ENCODE peak calls at places on chromosomes 13 and 19, in six cellular contexts. One of them, this sample, is unnamed.

GRCh38 chr13:97194473-97194872 is 27.7 kb upstream of the MBNL2 start:
- DNase-seq in stimulated activated CD8-positive, alpha-beta memory T cell treated with anti-CD3 and anti-CD28 coated beads, Interleukin-15, amount 100 ng/mL, for 1 hour: no peak
- DNase-seq in body of pancreas: no peak
- DNase-seq in stomach: no peak
- DNase-seq in B cell: no peak
- DNase-seq in stimulated activated CD4-positive, alpha-beta T cell treated with anti-CD3 and anti-CD28 coated beads, Interleukin-2, amount 100 ng/mL, for 48 hours: no peak
- DNase-seq in this sample: peak; percentile 91

GRCh38 chr13:106691251-106691650 is 123.3 kb upstream of the ARGLU1 start:
- DNase-seq in B cell: no peak
- DNase-seq in body of pancreas: no peak
- DNase-seq in stimulated activated CD8-positive, alpha-beta memory T cell treated with anti-CD3 and anti-CD28 coated beads, Interleukin-15, amount 100 ng/mL, for 1 hour: no peak
- DNase-seq in stimulated activated CD4-positive, alpha-beta T cell treated with anti-CD3 and anti-CD28 coated beads, Interleukin-2, amount 100 ng/mL, for 48 hours: no peak
- DNase-seq in stomach: no peak
- DNase-seq in this sample: no peak

GRCh38 chr19:44876930-44877530 is 14.0 kb upstream of the TOMM40 start:
- DNase-seq in body of pancreas: no peak
- DNase-seq in stimulated activated CD8-positive, alpha-beta memory T cell treated with anti-CD3 and anti-CD28 coated beads, Interleukin-15, amount 100 ng/mL, for 1 hour: no peak
- DNase-seq in stimulated activated CD4-positive, alpha-beta T cell treated with anti-CD3 and anti-CD28 coated beads, Interleukin-2, amount 100 ng/mL, for 48 hours: no peak
- DNase-seq in stomach: no peak
- DNase-seq in B cell: no peak
- DNase-seq in this sample: no peak

GRCh38 chr13:101767096-101767495 is 314.6 kb downstream of the ITGBL1 start:
- DNase-seq in stimulated activated CD8-positive, alpha-beta memory T cell treated with anti-CD3 and anti-CD28 coated beads, Interleukin-15, amount 100 ng/mL, for 1 hour: no peak
- DNase-seq in stimulated activated CD4-positive, alpha-beta T cell treated with anti-CD3 and anti-CD28 coated beads, Interleukin-2, amount 100 ng/mL, for 48 hours: no peak
- DNase-seq in body of pancreas: no peak
- DNase-seq in B cell: no peak
- DNase-seq in stomach: no peak
- DNase-seq in this sample: no peak

GRCh38 chr19:28208745-28209144 is 1004.2 kb downstream of the UQCRFS1 start:
- DNase-seq in stimulated activated CD8-positive, alpha-beta memory T cell treated with anti-CD3 and anti-CD28 coated beads, Interleukin-15, amount 100 ng/mL, for 1 hour: no peak
- DNase-seq in B cell: no peak
- DNase-seq in stomach: no peak
- DNase-seq in stimulated activated CD4-positive, alpha-beta T cell treated with anti-CD3 and anti-CD28 coated beads, Interleukin-2, amount 100 ng/mL, for 48 hours: no peak
- DNase-seq in body of pancreas: no peak
- DNase-seq in this sample: no peak

GRCh38 chr13:97257800-97258799 is 36.0 kb downstream of the MBNL2 start:
- DNase-seq in body of pancreas: peak; percentile 83
- DNase-seq in stimulated activated CD4-positive, alpha-beta T cell treated with anti-CD3 and anti-CD28 coated beads, Interleukin-2, amount 100 ng/mL, for 48 hours: no peak
- DNase-seq in stimulated activated CD8-positive, alpha-beta memory T cell treated with anti-CD3 and anti-CD28 coated beads, Interleukin-15, amount 100 ng/mL, for 1 hour: no peak
- DNase-seq in stomach: no peak
- DNase-seq in B cell: no peak
- DNase-seq in this sample: peak; percentile 97

GRCh38 chr13:46134494-46134893 is 29.7 kb upstream of the CPB2 start:
- DNase-seq in stimulated activated CD8-positive, alpha-beta memory T cell treated with anti-CD3 and anti-CD28 coated beads, Interleukin-15, amount 100 ng/mL, for 1 hour: no peak
- DNase-seq in B cell: no peak
- DNase-seq in body of pancreas: no peak
- DNase-seq in stimulated activated CD4-positive, alpha-beta T cell treated with anti-CD3 and anti-CD28 coated beads, Interleukin-2, amount 100 ng/mL, for 48 hours: no peak
- DNase-seq in stomach: no peak
- DNase-seq in this sample: no peak

GRCh38 chr13:76917096-76917495 is 30.9 kb upstream of the KCTD12 start:
- DNase-seq in body of pancreas: no peak
- DNase-seq in B cell: no peak
- DNase-seq in stimulated activated CD4-positive, alpha-beta T cell treated with anti-CD3 and anti-CD28 coated beads, Interleukin-2, amount 100 ng/mL, for 48 hours: no peak
- DNase-seq in stomach: no peak
- DNase-seq in stimulated activated CD8-positive, alpha-beta memory T cell treated with anti-CD3 and anti-CD28 coated beads, Interleukin-15, amount 100 ng/mL, for 1 hour: no peak
- DNase-seq in this sample: no peak

GRCh38 chr13:83151308-83151660 is 731.0 kb downstream of the SLITRK1 start:
- DNase-seq in stimulated activated CD4-positive, alpha-beta T cell treated with anti-CD3 and anti-CD28 coated beads, Interleukin-2, amount 100 ng/mL, for 48 hours: no peak
- DNase-seq in B cell: no peak
- DNase-seq in stomach: no peak
- DNase-seq in body of pancreas: no peak
- DNase-seq in stimulated activated CD8-positive, alpha-beta memory T cell treated with anti-CD3 and anti-CD28 coated beads, Interleukin-15, amount 100 ng/mL, for 1 hour: no peak
- DNase-seq in this sample: no peak

GRCh38 chr13:48975101-48975925 is at the start of gene FNDC3A:
- DNase-seq in stimulated activated CD8-positive, alpha-beta memory T cell treated with anti-CD3 and anti-CD28 coated beads, Interleukin-15, amount 100 ng/mL, for 1 hour: peak; percentile 14
- DNase-seq in body of pancreas: peak; percentile 42
- DNase-seq in B cell: peak; percentile 66
- DNase-seq in stimulated activated CD4-positive, alpha-beta T cell treated with anti-CD3 and anti-CD28 coated beads, Interleukin-2, amount 100 ng/mL, for 48 hours: peak; percentile 44
- DNase-seq in stomach: peak; percentile 41
- DNase-seq in this sample: peak; percentile 90

GRCh38 chr13:106851251-106851650 is 283.3 kb upstream of the ARGLU1 start:
- DNase-seq in body of pancreas: no peak
- DNase-seq in stimulated activated CD4-positive, alpha-beta T cell treated with anti-CD3 and anti-CD28 coated beads, Interleukin-2, amount 100 ng/mL, for 48 hours: no peak
- DNase-seq in stomach: no peak
- DNase-seq in stimulated activated CD8-positive, alpha-beta memory T cell treated with anti-CD3 and anti-CD28 coated beads, Interleukin-15, amount 100 ng/mL, for 1 hour: no peak
- DNase-seq in B cell: no peak
- DNase-seq in this sample: peak; percentile 41

GRCh38 chr13:103730407-103730806 is 664.2 kb upstream of the SLC10A2 start:
- DNase-seq in body of pancreas: no peak
- DNase-seq in B cell: no peak
- DNase-seq in stimulated activated CD8-positive, alpha-beta memory T cell treated with anti-CD3 and anti-CD28 coated beads, Interleukin-15, amount 100 ng/mL, for 1 hour: no peak
- DNase-seq in stimulated activated CD4-positive, alpha-beta T cell treated with anti-CD3 and anti-CD28 coated beads, Interleukin-2, amount 100 ng/mL, for 48 hours: no peak
- DNase-seq in stomach: no peak
- DNase-seq in this sample: no peak

GRCh38 chr13:43006893-43007631 is 15.0 kb upstream of the EPSTI1 start:
- DNase-seq in B cell: no peak
- DNase-seq in body of pancreas: no peak
- DNase-seq in stimulated activated CD8-positive, alpha-beta memory T cell treated with anti-CD3 and anti-CD28 coated beads, Interleukin-15, amount 100 ng/mL, for 1 hour: no peak
- DNase-seq in stomach: no peak
- DNase-seq in stimulated activated CD4-positive, alpha-beta T cell treated with anti-CD3 and anti-CD28 coated beads, Interleukin-2, amount 100 ng/mL, for 48 hours: no peak
- DNase-seq in this sample: peak; percentile 50

GRCh38 chr13:54144809-54145208 is 1116.2 kb downstream of the OLFM4 start:
- DNase-seq in body of pancreas: no peak
- DNase-seq in B cell: no peak
- DNase-seq in stimulated activated CD4-positive, alpha-beta T cell treated with anti-CD3 and anti-CD28 coated beads, Interleukin-2, amount 100 ng/mL, for 48 hours: no peak
- DNase-seq in stomach: no peak
- DNase-seq in stimulated activated CD8-positive, alpha-beta memory T cell treated with anti-CD3 and anti-CD28 coated beads, Interleukin-15, amount 100 ng/mL, for 1 hour: no peak
- DNase-seq in this sample: no peak

GRCh38 chr19:41754596-41754995 is 734 bp upstream of the CEACAM6 start:
- DNase-seq in B cell: no peak
- DNase-seq in stomach: no peak
- DNase-seq in body of pancreas: no peak
- DNase-seq in stimulated activated CD8-positive, alpha-beta memory T cell treated with anti-CD3 and anti-CD28 coated beads, Interleukin-15, amount 100 ng/mL, for 1 hour: no peak
- DNase-seq in stimulated activated CD4-positive, alpha-beta T cell treated with anti-CD3 and anti-CD28 coated beads, Interleukin-2, amount 100 ng/mL, for 48 hours: no peak
- DNase-seq in this sample: no peak

GRCh38 chr19:18225355-18225701 is 910 bp downstream of the PDE4C start:
- DNase-seq in stimulated activated CD8-positive, alpha-beta memory T cell treated with anti-CD3 and anti-CD28 coated beads, Interleukin-15, amount 100 ng/mL, for 1 hour: no peak
- DNase-seq in stimulated activated CD4-positive, alpha-beta T cell treated with anti-CD3 and anti-CD28 coated beads, Interleukin-2, amount 100 ng/mL, for 48 hours: no peak
- DNase-seq in stomach: no peak
- DNase-seq in body of pancreas: no peak
- DNase-seq in B cell: no peak
- DNase-seq in this sample: no peak

GRCh38 chr13:28953714-28954113 is 133.6 kb downstream of the MTUS2 start:
- DNase-seq in stimulated activated CD4-positive, alpha-beta T cell treated with anti-CD3 and anti-CD28 coated beads, Interleukin-2, amount 100 ng/mL, for 48 hours: no peak
- DNase-seq in stimulated activated CD8-positive, alpha-beta memory T cell treated with anti-CD3 and anti-CD28 coated beads, Interleukin-15, amount 100 ng/mL, for 1 hour: no peak
- DNase-seq in stomach: no peak
- DNase-seq in B cell: no peak
- DNase-seq in body of pancreas: no peak
- DNase-seq in this sample: no peak

GRCh38 chr19:28700176-28700575 is 512.8 kb downstream of the UQCRFS1 start:
- DNase-seq in stimulated activated CD4-positive, alpha-beta T cell treated with anti-CD3 and anti-CD28 coated beads, Interleukin-2, amount 100 ng/mL, for 48 hours: no peak
- DNase-seq in B cell: no peak
- DNase-seq in body of pancreas: no peak
- DNase-seq in stimulated activated CD8-positive, alpha-beta memory T cell treated with anti-CD3 and anti-CD28 coated beads, Interleukin-15, amount 100 ng/mL, for 1 hour: no peak
- DNase-seq in stomach: no peak
- DNase-seq in this sample: no peak

GRCh38 chr19:13978306-13978705 is 26.0 kb downstream of the DCAF15 start:
- DNase-seq in body of pancreas: peak; percentile 59
- DNase-seq in stimulated activated CD8-positive, alpha-beta memory T cell treated with anti-CD3 and anti-CD28 coated beads, Interleukin-15, amount 100 ng/mL, for 1 hour: no peak
- DNase-seq in stomach: peak; percentile 70
- DNase-seq in stimulated activated CD4-positive, alpha-beta T cell treated with anti-CD3 and anti-CD28 coated beads, Interleukin-2, amount 100 ng/mL, for 48 hours: no peak
- DNase-seq in B cell: no peak
- DNase-seq in this sample: peak; percentile 98

GRCh38 chr13:97913206-97913605 is 40.3 kb upstream of the IPO5 start:
- DNase-seq in body of pancreas: no peak
- DNase-seq in stimulated activated CD8-positive, alpha-beta memory T cell treated with anti-CD3 and anti-CD28 coated beads, Interleukin-15, amount 100 ng/mL, for 1 hour: no peak
- DNase-seq in B cell: no peak
- DNase-seq in stimulated activated CD4-positive, alpha-beta T cell treated with anti-CD3 and anti-CD28 coated beads, Interleukin-2, amount 100 ng/mL, for 48 hours: no peak
- DNase-seq in stomach: no peak
- DNase-seq in this sample: no peak

GRCh38 chr13:98905199-98905598 is 72.7 kb downstream of the DOCK9 start:
- DNase-seq in body of pancreas: no peak
- DNase-seq in stomach: no peak
- DNase-seq in stimulated activated CD8-positive, alpha-beta memory T cell treated with anti-CD3 and anti-CD28 coated beads, Interleukin-15, amount 100 ng/mL, for 1 hour: no peak
- DNase-seq in stimulated activated CD4-positive, alpha-beta T cell treated with anti-CD3 and anti-CD28 coated beads, Interleukin-2, amount 100 ng/mL, for 48 hours: no peak
- DNase-seq in B cell: no peak
- DNase-seq in this sample: no peak

GRCh38 chr19:18379803-18380747 is 5.9 kb upstream of the GDF15 start:
- DNase-seq in stomach: peak; percentile 90
- DNase-seq in B cell: no peak
- DNase-seq in stimulated activated CD8-positive, alpha-beta memory T cell treated with anti-CD3 and anti-CD28 coated beads, Interleukin-15, amount 100 ng/mL, for 1 hour: no peak
- DNase-seq in stimulated activated CD4-positive, alpha-beta T cell treated with anti-CD3 and anti-CD28 coated beads, Interleukin-2, amount 100 ng/mL, for 48 hours: no peak
- DNase-seq in body of pancreas: peak; percentile 98
- DNase-seq in this sample: peak; percentile 83

GRCh38 chr19:56814656-56815055 is 25.9 kb downstream of the PEG3 start:
- DNase-seq in stimulated activated CD8-positive, alpha-beta memory T cell treated with anti-CD3 and anti-CD28 coated beads, Interleukin-15, amount 100 ng/mL, for 1 hour: no peak
- DNase-seq in B cell: no peak
- DNase-seq in stimulated activated CD4-positive, alpha-beta T cell treated with anti-CD3 and anti-CD28 coated beads, Interleukin-2, amount 100 ng/mL, for 48 hours: no peak
- DNase-seq in body of pancreas: no peak
- DNase-seq in stomach: no peak
- DNase-seq in this sample: no peak

GRCh38 chr19:19606021-19606420 is 12.5 kb downstream of the PBX4 start:
- DNase-seq in stomach: peak; percentile 55
- DNase-seq in body of pancreas: no peak
- DNase-seq in stimulated activated CD4-positive, alpha-beta T cell treated with anti-CD3 and anti-CD28 coated beads, Interleukin-2, amount 100 ng/mL, for 48 hours: no peak
- DNase-seq in B cell: no peak
- DNase-seq in stimulated activated CD8-positive, alpha-beta memory T cell treated with anti-CD3 and anti-CD28 coated beads, Interleukin-15, amount 100 ng/mL, for 1 hour: no peak
- DNase-seq in this sample: peak; percentile 49

GRCh38 chr19:29928831-29929230 is 13.2 kb upstream of the URI1 start:
- DNase-seq in stimulated activated CD4-positive, alpha-beta T cell treated with anti-CD3 and anti-CD28 coated beads, Interleukin-2, amount 100 ng/mL, for 48 hours: no peak
- DNase-seq in stomach: no peak
- DNase-seq in body of pancreas: no peak
- DNase-seq in B cell: no peak
- DNase-seq in stimulated activated CD8-positive, alpha-beta memory T cell treated with anti-CD3 and anti-CD28 coated beads, Interleukin-15, amount 100 ng/mL, for 1 hour: no peak
- DNase-seq in this sample: no peak

GRCh38 chr19:17236831-17237543 is 8.7 kb downstream of the NR2F6 start:
- DNase-seq in stomach: no peak
- DNase-seq in B cell: no peak
- DNase-seq in stimulated activated CD8-positive, alpha-beta memory T cell treated with anti-CD3 and anti-CD28 coated beads, Interleukin-15, amount 100 ng/mL, for 1 hour: no peak
- DNase-seq in stimulated activated CD4-positive, alpha-beta T cell treated with anti-CD3 and anti-CD28 coated beads, Interleukin-2, amount 100 ng/mL, for 48 hours: no peak
- DNase-seq in body of pancreas: no peak
- DNase-seq in this sample: no peak

GRCh38 chr13:48258002-48258401 is 25.0 kb downstream of the ITM2B start:
- DNase-seq in stimulated activated CD8-positive, alpha-beta memory T cell treated with anti-CD3 and anti-CD28 coated beads, Interleukin-15, amount 100 ng/mL, for 1 hour: no peak
- DNase-seq in B cell: no peak
- DNase-seq in stimulated activated CD4-positive, alpha-beta T cell treated with anti-CD3 and anti-CD28 coated beads, Interleukin-2, amount 100 ng/mL, for 48 hours: no peak
- DNase-seq in stomach: no peak
- DNase-seq in body of pancreas: no peak
- DNase-seq in this sample: no peak

GRCh38 chr13:46684287-46685001 is 112.5 kb downstream of the ESD start:
- DNase-seq in stimulated activated CD4-positive, alpha-beta T cell treated with anti-CD3 and anti-CD28 coated beads, Interleukin-2, amount 100 ng/mL, for 48 hours: no peak
- DNase-seq in stomach: no peak
- DNase-seq in B cell: no peak
- DNase-seq in stimulated activated CD8-positive, alpha-beta memory T cell treated with anti-CD3 and anti-CD28 coated beads, Interleukin-15, amount 100 ng/mL, for 1 hour: no peak
- DNase-seq in body of pancreas: no peak
- DNase-seq in this sample: peak; percentile 98

GRCh38 chr19:37988758-37989635 is 82.0 kb downstream of the SIPA1L3 start:
- DNase-seq in B cell: peak; percentile 34
- DNase-seq in stimulated activated CD4-positive, alpha-beta T cell treated with anti-CD3 and anti-CD28 coated beads, Interleukin-2, amount 100 ng/mL, for 48 hours: no peak
- DNase-seq in body of pancreas: no peak
- DNase-seq in stimulated activated CD8-positive, alpha-beta memory T cell treated with anti-CD3 and anti-CD28 coated beads, Interleukin-15, amount 100 ng/mL, for 1 hour: no peak
- DNase-seq in stomach: no peak
- DNase-seq in this sample: peak; percentile 45

GRCh38 chr19:1471514-1472107 is 7.4 kb downstream of the C19orf25 start:
- DNase-seq in stomach: no peak
- DNase-seq in stimulated activated CD8-positive, alpha-beta memory T cell treated with anti-CD3 and anti-CD28 coated beads, Interleukin-15, amount 100 ng/mL, for 1 hour: no peak
- DNase-seq in stimulated activated CD4-positive, alpha-beta T cell treated with anti-CD3 and anti-CD28 coated beads, Interleukin-2, amount 100 ng/mL, for 48 hours: no peak
- DNase-seq in B cell: no peak
- DNase-seq in body of pancreas: no peak
- DNase-seq in this sample: no peak

This sample was measured in mesendoderm.